ENCODE peak calls at places on chromosome 22, in five cellular contexts. V, F, I, G and J are unnamed samples.

GRCh38 chr22:19909350-19910179 is 32.0 kb upstream of the COMT start:
- DNase-seq in V (peak), F (peak), I (peak), G (peak), J (peak)

GRCh38 chr22:20653795-20654342 is 120.0 kb upstream of the SERPIND1 start:
- DNase-seq in F (no peak), G (no peak), V (no peak), I (no peak), J (no peak)

GRCh38 chr22:19691721-19692341 is 22.5 kb upstream of the SEPTIN5 start:
- DNase-seq in I (no peak), G (no peak), F (peak), V (no peak), J (peak)

GRCh38 chr22:39448205-39449054 is 8.4 kb upstream of the MGAT3 start:
- DNase-seq in I (no peak), G (no peak), F (no peak), V (no peak), J (no peak)

GRCh38 chr22:20238567-20239062 is 29.5 kb downstream of the RTN4R start:
- DNase-seq in G (no peak), F (no peak), V (peak), I (peak), J (peak)

GRCh38 chr22:46653596-46653995 is 33.4 kb downstream of the GRAMD4 start:
- DNase-seq in V (peak), G (no peak), F (no peak), I (no peak), J (no peak)

GRCh38 chr22:38316340-38317236 is 645 bp downstream of the CSNK1E start:
- DNase-seq in G (no peak), V (peak), F (peak), I (no peak), J (peak)

GRCh38 chr22:25656724-25657123 is 85.3 kb upstream of the MYO18B start:
- DNase-seq in F (no peak), I (no peak), G (no peak), V (no peak), J (no peak)

GRCh38 chr22:27461470-27461869 is 340.1 kb downstream of the MN1 start:
- DNase-seq in I (no peak), V (no peak), F (no peak), G (no peak), J (peak)

GRCh38 chr22:16827506-16827905 is 2.3 kb upstream of the XKR3 start:
- DNase-seq in F (no peak), V (no peak), G (no peak), I (no peak), J (no peak)

GRCh38 chr22:23563111-23563510 is 17.0 kb downstream of the IGLL1 start:
- DNase-seq in V (no peak), I (no peak), F (no peak), G (no peak), J (no peak)

DNA sequence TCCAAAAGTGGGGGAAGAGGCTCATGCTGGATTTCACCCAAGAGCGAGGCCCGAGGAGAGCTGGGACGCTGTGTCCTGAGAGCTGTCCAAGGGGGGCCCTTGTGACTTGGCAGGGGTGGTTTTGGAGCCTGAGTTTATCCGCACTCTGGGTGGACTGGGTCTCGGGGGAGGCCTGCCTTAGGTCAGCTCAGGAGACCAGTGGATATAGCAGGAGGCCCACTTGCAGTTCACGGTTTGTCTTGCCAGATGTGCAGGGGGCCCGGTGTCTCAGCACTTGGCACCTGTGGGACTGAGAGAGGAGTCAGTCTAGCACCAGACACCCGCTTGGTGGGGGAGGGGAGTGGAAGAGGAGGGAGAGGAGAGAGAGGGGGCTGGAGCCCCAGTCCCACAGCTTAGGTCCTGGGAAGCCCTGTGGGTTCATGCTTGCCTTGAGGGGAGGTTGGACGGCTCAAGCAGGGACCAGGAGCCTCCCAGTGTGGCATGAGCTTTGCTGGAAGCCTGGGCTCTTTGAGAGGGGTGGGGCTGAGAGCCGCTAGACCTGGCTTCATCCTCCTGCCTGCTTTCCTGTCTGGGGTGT is 33.4 kb downstream of the PARVB start:
- DNase-seq in F (peak), V (peak), G (peak), I (no peak), J (no peak)
- TF ChIP-seq POLR2A in F (no peak), V (no peak), G (no peak), I (no peak), J (no peak)

DNA sequence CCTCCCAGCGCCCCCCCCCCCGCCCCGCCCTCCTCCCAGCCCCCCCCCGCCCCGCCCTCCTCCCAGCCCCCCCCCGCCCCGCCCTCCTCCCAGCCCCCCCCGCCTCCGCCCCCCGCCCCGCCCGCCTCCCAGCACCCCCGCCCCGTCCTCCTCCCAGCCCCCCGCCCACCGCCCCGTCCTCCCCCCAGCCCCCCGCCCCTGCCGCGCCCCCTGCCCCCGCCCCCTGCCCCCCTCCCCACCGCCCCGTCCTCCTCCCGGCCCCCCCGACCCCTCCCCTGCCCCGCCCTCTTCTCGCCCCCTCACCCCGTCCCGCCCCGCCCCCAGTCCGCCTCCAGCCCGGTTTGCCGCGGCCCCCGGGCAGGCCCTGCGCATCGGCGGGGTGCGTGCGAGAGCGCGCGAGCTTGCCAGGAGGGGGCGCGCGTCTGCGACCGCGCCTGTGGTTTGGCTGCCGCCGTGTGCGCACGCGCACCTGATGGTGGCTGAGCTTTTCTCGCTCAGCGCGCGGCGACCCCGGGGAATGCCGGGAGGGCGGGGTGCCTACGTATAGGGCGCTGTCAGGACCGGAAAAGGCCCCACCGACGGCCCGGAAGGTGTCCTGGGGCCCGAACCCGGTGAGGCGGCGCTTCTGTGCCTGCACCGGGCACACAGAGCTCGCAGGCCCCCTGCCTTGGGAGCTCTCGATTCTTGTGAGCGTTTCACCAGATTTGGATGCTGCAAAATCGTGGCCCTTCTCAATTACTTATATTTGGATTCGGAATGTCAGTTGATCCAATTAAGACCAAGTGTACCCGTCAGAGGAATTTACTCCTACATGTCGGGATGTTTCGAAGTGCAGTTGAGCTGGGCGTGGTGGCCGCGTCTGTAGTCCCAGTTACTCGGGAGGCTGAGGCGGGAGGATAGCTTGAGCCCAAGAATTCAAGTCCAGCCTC is 501 bp upstream of the TTLL12 start:
- DNase-seq in I (peak), G (peak), F (peak), V (peak), J (peak)
- TF ChIP-seq POLR2A in I (peak), G (no peak), F (peak), V (peak), J (peak)

DNA sequence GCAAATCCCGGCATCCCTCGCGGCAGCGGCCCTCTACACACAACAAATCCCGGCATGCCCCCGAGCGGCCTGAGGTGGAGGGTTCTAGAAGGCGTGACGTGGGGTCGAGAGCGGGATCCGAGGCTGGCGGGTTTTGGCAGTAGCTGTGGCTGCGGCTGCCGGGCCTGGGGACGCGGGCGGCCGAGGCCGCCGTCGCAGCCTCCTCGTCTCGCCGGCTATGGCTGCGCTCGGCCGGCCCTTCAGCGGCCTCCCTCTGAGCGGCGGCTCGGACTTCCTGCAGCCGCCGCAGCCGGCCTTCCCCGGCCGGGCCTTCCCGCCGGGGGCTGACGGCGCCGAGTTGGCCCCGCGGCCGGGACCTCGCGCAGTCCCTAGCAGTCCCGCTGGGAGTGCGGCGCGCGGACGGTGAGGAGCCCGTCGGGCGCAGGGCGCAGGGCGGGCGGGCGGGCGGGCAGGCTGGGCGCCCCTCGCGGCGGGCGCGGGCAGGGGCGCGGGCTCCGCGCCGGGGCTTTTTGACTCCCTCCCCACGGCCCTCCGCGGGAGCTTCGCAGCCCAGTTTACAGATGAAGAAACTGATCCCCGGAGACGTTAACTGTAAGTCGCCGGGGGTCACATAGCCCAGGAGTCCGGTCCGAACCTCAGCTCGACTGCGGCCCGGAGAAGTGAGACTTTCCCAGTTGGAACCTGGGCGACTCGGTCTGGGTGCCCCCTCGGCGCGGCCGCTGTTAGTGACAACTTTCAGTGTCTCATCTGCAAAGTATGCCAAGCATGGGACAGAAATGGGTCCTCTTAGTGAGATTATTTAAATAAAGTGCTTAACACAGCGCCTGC is at the start of gene CCDC117:
- DNase-seq in I (peak), G (peak), V (peak), F (peak), J (peak)
- TF ChIP-seq POLR2A in I (peak), G (no peak), V (peak), F (no peak), J (peak)

DNA sequence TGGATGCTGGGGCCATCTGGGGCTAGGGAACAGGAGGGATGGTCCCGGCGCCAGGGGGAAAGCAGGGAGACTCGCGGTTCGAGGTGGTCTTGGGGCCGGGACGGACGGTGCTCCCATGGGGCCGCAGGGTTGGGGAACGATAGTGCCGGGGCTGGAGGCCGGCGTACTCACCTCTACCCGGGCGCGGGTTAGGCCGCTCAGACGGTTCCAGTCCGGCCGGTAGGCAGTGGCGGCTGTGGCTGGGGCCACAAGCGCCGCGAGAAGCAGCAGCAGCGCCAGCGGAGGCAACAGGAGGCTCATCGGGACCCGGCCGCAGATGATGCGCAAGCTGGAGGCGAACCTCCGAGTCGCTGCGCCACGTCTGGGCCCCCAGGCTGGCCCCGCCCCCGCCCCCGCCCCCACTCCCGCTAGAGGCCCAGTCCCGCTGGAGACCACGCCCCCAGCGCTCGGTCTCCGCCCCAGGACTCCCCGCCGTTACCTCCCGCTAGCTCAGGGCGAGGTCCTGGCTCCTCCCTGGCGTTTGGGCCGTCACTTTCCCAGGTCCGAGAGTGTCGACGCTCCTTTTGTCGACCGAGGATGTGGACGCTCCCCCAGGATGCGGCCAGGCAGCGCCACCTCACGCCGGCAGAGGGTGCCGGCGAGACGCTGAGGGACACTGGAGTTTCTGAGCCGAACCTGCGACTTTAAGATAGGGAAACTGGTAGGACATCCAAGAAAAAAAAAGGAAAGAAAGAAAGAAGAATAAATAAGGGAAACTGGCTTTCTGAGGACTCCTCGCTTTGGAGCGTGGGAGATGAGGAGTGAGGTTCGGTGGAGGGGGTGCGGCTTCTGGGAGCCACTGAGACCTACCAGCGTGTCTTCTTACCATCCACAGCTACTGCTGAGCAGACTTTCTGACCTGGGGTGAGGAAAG is at the start of gene SELENOM:
- DNase-seq in G (peak), I (peak), V (peak), F (peak), J (peak)
- TF ChIP-seq POLR2A in G (peak), I (no peak), V (peak), F (peak), J (no peak)